ENCODE peak calls at places on chromosomes 3 and 15, in five cellular contexts. O, X, J, L and Z are unnamed samples.

GRCh38 chr3:16094644-16095272 is 79.7 kb upstream of the GALNT15 start:
- DNase-seq in L (no peak), J (peak), O (no peak), X (peak), Z (no peak)

GRCh38 chr3:48990636-48991421 is 788 bp downstream of the P4HTM start:
- DNase-seq in L (peak), J (peak), O (peak), X (peak), Z (no peak)

GRCh38 chr3:354433-354832 is 157.9 kb downstream of the CHL1 start:
- DNase-seq in O (peak), X (peak), L (no peak), J (peak), Z (no peak)

GRCh38 chr3:48141225-48142137 is 46.7 kb downstream of the CDC25A start:
- DNase-seq in X (no peak), J (no peak), L (no peak), O (no peak), Z (no peak)

GRCh38 chr3:126373146-126373613 is 16.0 kb upstream of the KLF15 start:
- DNase-seq in L (no peak), X (no peak), O (no peak), J (no peak), Z (no peak)

GRCh38 chr3:184491867-184492615 is 69.5 kb upstream of the EPHB3 start:
- DNase-seq in L (peak), X (no peak), O (no peak), J (no peak), Z (no peak)

GRCh38 chr3:123346041-123346440 is 102.8 kb downstream of the ADCY5 start:
- DNase-seq in J (no peak), L (no peak), X (no peak), O (peak), Z (no peak)

GRCh38 chr3:47017504-47018268 is 38.2 kb downstream of the NBEAL2 start:
- DNase-seq in J (no peak), L (peak), X (peak), O (peak), Z (no peak)

GRCh38 chr3:193229851-193230250 is 11.2 kb upstream of the PLAAT1 start:
- DNase-seq in J (no peak), L (no peak), O (no peak), X (no peak), Z (no peak)

GRCh38 chr15:69145694-69146492 is 14.5 kb upstream of the GLCE start:
- DNase-seq in J (peak), O (no peak), X (no peak), L (no peak), Z (no peak)

GRCh38 chr15:79970921-79971434 is at the start of gene BCL2A1:
- DNase-seq in J (peak), L (peak), O (no peak), X (peak), Z (peak)

GRCh38 chr3:123105201-123106189 is 38.7 kb downstream of the PDIA5 start:
- DNase-seq in X (no peak), J (no peak), L (no peak), O (no peak), Z (no peak)

GRCh38 chr15:72033711-72034110 is 84.2 kb downstream of the MYO9A start:
- DNase-seq in L (no peak), O (no peak), X (peak), J (peak), Z (no peak)

GRCh38 chr15:40932625-40933519 is 3.7 kb downstream of the DLL4 start:
- DNase-seq in L (no peak), O (no peak), J (no peak), X (no peak), Z (no peak)

GRCh38 chr3:84074767-84075166 is 884.0 kb upstream of the CADM2 start:
- DNase-seq in L (no peak), O (no peak), X (peak), J (no peak), Z (no peak)

GRCh38 chr3:69013256-69014021 is at the start of gene EOGT:
- DNase-seq in X (peak), J (peak), L (peak), O (peak), Z (peak)

GRCh38 chr3:129182390-129183180 is 1.1 kb downstream of the CNBP start:
- DNase-seq in O (peak), L (no peak), J (peak), X (peak), Z (no peak)

GRCh38 chr3:30315452-30315851 is 290.9 kb upstream of the TGFBR2 start:
- DNase-seq in J (no peak), X (no peak), O (no peak), L (no peak), Z (peak)

GRCh38 chr3:187973977-187974856 is 179.7 kb upstream of the LPP start:
- DNase-seq in J (no peak), O (no peak), L (no peak), X (no peak), Z (no peak)

GRCh38 chr3:51888463-51889105 is 13.2 kb upstream of the IQCF5 start:
- DNase-seq in J (no peak), X (no peak), O (no peak), L (no peak), Z (no peak)

GRCh38 chr15:67833504-67834248 is 6.2 kb downstream of the RNU6-1 start:
- DNase-seq in O (peak), X (peak), J (peak), L (peak), Z (no peak)

GRCh38 chr3:49669352-49669751 is 4.8 kb upstream of the APEH start:
- DNase-seq in O (no peak), L (no peak), J (no peak), X (no peak), Z (no peak)

GRCh38 chr3:55604414-55604813 is 117.3 kb upstream of the WNT5A start:
- DNase-seq in L (no peak), X (no peak), J (no peak), O (no peak), Z (no peak)

GRCh38 chr3:108887137-108887536 is 64.6 kb downstream of the TRAT1 start:
- DNase-seq in X (no peak), O (no peak), J (no peak), L (no peak), Z (no peak)

GRCh38 chr15:61188168-61188567 is 40.9 kb downstream of the RORA start:
- DNase-seq in O (no peak), L (no peak), X (no peak), J (no peak), Z (no peak)

GRCh38 chr3:46661776-46662766 is 31.4 kb downstream of the ALS2CL start:
- DNase-seq in L (no peak), X (no peak), J (no peak), O (peak), Z (no peak)

GRCh38 chr3:155737844-155738460 is 6.9 kb downstream of the PLCH1 start:
- DNase-seq in J (no peak), O (no peak), X (no peak), L (peak), Z (no peak)

GRCh38 chr3:95311272-95311671 is 1248.4 kb downstream of the NSUN3 start:
- DNase-seq in L (no peak), O (no peak), X (no peak), J (no peak), Z (no peak)
- H3K4me3 ChIP-seq in L (no peak), O (no peak), X (no peak), J (no peak), Z (no peak)

DNA sequence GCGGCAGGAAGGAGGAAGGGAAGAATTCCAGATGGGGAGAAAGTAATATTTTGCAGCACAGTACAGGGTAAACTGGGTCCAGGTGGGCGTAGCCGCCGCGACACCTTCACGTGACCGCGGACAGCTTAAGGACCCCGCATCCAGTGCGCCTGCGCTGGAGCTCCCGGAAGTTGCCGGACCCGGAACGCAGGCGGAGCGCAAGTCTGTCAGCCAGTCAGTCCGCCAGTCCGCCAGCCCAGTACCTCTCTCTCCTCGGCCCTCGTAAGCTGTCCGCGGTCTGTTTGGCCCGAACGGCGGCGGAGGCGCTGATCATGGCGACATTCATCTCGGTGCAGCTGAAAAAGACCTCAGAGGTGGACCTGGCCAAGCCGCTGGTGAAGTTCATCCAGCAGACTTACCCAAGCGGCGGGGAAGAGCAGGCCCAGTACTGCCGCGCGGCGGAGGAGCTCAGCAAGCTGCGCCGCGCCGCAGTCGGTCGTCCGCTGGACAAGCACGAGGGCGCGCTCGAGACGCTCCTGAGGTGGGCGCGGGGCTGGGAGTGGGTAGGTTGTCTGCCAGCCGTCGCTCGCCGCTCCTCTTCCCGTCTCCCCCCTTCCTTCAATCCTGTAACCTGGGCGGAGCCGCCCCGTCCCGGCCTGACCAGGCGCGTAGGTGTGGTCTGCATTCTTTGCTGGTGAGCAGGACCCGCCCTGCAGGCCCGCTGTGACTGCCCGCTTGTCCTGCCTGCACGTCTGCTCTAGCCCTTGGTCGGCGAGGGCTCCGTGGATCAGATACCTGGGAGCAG is at the start of gene PDCD6IP:
- DNase-seq in J (peak), L (peak), O (peak), X (peak), Z (peak)
- TF ChIP-seq CTCF in J (peak), L (peak), O (peak), X (peak), Z (peak)

DNA sequence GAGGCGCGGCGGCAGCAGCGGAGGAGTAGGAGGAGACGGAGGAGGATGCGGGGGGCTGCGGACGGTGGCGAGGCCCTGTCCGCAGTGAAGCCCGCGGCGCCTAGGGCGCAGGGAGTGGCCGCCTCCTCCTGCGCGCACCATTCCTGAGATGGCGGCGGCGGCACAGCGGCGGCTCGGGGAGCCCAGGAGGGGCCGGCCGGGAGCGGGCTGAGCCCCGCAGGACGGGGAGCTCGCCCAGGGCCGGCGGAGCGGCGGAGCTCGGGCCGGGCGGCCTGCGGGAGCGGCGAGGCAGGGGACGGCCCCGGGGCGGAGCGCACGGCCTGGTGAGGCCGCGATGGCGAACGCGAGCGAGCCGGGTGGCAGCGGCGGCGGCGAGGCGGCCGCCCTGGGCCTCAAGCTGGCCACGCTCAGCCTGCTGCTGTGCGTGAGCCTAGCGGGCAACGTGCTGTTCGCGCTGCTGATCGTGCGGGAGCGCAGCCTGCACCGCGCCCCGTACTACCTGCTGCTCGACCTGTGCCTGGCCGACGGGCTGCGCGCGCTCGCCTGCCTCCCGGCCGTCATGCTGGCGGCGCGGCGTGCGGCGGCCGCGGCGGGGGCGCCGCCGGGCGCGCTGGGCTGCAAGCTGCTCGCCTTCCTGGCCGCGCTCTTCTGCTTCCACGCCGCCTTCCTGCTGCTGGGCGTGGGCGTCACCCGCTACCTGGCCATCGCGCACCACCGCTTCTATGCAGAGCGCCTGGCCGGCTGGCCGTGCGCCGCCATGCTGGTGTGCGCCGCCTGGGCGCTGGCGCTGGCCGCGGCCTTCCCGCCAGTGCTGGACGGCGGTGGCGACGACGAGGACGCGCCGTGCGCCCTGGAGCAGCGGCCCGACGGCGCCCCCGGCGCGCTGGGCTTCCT is at the start of gene GPR27:
- DNase-seq in J (peak), X (peak), O (peak), L (no peak), Z (no peak)
- H3K4me3 ChIP-seq in J (no peak), X (no peak), O (peak), L (peak), Z (peak)

GRCh38 chr3:14118400-14119165 is 6.1 kb downstream of the CHCHD4 start:
- DNase-seq in J (peak), O (no peak), X (no peak), L (peak), Z (no peak)

GRCh38 chr3:14117468-14118399 is 6.9 kb downstream of the CHCHD4 start:
- DNase-seq in O (no peak), L (no peak), X (no peak), J (no peak), Z (no peak)

GRCh38 chr3:14119166-14119510 is 5.5 kb downstream of the CHCHD4 start:
- DNase-seq in O (no peak), L (no peak), X (no peak), J (no peak), Z (no peak)

GRCh38 chr3:14110699-14111098 is 14.0 kb downstream of the CHCHD4 start:
- DNase-seq in X (no peak), J (peak), O (no peak), L (no peak), Z (no peak)

DNA sequence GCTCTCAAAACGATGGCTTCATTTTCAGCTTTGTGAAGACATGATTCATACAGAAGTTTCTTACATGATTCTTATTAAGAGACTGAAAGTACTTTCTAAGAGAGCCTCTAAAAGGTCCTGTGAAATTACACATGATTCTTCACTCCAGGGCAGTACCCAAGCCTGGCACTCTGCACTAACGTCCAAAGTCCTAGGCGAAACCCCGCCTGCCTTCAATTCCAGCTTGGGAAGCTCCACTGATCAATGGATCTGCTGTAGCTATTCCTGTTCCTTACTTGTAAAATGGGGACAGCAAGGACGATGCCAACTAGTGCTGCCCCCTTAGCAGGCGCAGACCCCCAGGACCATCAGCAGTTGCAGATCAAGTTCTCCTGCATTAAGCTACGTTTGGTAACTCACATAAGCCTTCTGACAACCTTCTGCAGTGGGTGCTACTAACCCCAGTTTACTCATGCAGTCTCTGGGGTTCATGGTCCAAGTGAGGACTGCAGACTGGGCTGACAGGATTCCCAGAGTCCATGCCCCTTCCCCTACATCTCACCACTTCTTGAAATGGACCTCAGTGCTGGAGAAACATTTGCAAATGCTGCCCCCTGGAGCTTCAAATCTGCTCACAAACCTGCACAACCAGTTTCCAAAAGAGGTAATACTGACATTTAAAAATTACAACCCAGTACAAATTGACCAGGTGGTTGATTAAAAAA is 10.6 kb downstream of the CHCHD4 start:
- DNase-seq in J (no peak), O (peak), L (no peak), X (no peak), Z (no peak)
- TF ChIP-seq CTCF in J (peak), O (peak), L (no peak), X (peak), Z (no peak)

GRCh38 chr3:138384971-138385370 is 36.6 kb downstream of the MRAS start:
- DNase-seq in L (no peak), X (no peak), O (no peak), J (no peak), Z (no peak)

GRCh38 chr3:138390582-138390932 is 42.2 kb downstream of the MRAS start:
- DNase-seq in O (no peak), J (no peak), L (no peak), X (no peak), Z (no peak)

GRCh38 chr3:138389144-138389601 is 40.8 kb downstream of the MRAS start:
- DNase-seq in O (no peak), J (peak), L (no peak), X (peak), Z (no peak)

GRCh38 chr3:138394156-138394555 is 40.3 kb upstream of the ESYT3 start:
- DNase-seq in L (no peak), X (no peak), J (no peak), O (no peak), Z (no peak)

DNA sequence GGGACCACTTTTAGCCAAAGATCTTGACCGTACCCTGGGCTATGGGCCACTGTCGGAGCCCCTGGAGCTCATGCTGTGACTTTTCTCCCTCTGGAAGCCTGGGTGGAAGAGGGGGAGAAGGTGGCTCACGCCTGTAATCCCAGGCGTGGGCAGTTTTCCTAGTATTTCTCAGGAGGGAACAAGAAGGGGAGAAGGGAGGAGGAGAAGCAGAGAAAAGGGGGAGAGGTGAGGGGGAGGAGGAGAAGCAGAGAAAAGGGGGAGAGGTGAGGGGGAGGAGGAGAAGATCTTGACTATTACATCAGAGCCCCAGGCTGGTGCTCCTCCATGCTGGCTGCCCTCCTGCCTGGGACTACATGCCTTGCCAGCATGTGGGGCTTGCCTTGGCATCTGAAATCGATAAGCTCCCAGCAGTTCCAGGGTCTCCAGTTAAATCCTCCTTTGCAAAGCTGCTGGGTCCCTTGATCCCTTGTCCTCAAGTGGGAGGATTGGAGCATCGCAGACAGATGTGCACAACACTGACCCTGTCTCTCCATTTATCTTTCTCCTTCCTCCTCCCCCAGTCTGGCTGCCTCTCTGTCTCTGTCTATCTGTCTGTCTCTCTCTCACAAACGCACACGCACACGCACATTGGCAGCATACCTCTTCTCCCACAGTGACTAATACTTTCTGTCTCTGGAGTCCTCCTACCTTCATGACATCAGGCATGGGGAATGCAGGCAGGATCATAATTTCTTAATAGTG is 41.6 kb downstream of the MRAS start:
- DNase-seq in O (no peak), L (no peak), J (peak), X (peak), Z (peak)
- H3K4me3 ChIP-seq in O (no peak), L (no peak), J (no peak), X (no peak), Z (no peak)

GRCh38 chr15:70265466-70265978 is 167.8 kb upstream of the TLE3 start:
- DNase-seq in L (no peak), X (no peak), O (no peak), J (no peak), Z (no peak)
- TF ChIP-seq CTCF in L (no peak), X (peak), O (peak), J (peak), Z (no peak)